ENCODE peak calls at places on chromosomes 2 and 18, in seven cellular contexts. One of them, this sample, is unnamed.

GRCh38 chr2:239146011-239146641 is 254.7 kb downstream of the HDAC4 start:
- DNase-seq in hypothalamus: no peak
- DNase-seq in effector memory CD8-positive, alpha-beta T cell: no peak
- DNase-seq in psoas muscle: peak; percentile 42
- DNase-seq in non-pigmented ciliary epithelial cell: no peak
- DNase-seq in T-helper 1 cell: no peak
- DNase-seq in PC-9: no peak
- DNase-seq in this sample: no peak

GRCh38 chr2:38261569-38262513 is 115.2 kb downstream of the ATL2 start:
- DNase-seq in hypothalamus: no peak
- DNase-seq in effector memory CD8-positive, alpha-beta T cell: no peak
- DNase-seq in psoas muscle: no peak
- DNase-seq in non-pigmented ciliary epithelial cell: no peak
- DNase-seq in T-helper 1 cell: no peak
- DNase-seq in PC-9: no peak
- DNase-seq in this sample: no peak

GRCh38 chr2:196750977-196751631 is 48.4 kb downstream of the GTF3C3 start:
- DNase-seq in hypothalamus: peak; percentile 36
- DNase-seq in effector memory CD8-positive, alpha-beta T cell: peak; percentile 69
- DNase-seq in psoas muscle: peak; percentile 50
- DNase-seq in non-pigmented ciliary epithelial cell: peak; percentile 49
- DNase-seq in T-helper 1 cell: peak; percentile 32
- DNase-seq in PC-9: no peak
- DNase-seq in this sample: peak; percentile 70

GRCh38 chr18:72360628-72361027 is 183.5 kb downstream of the CBLN2 start:
- DNase-seq in hypothalamus: no peak
- DNase-seq in effector memory CD8-positive, alpha-beta T cell: no peak
- DNase-seq in psoas muscle: no peak
- DNase-seq in non-pigmented ciliary epithelial cell: no peak
- DNase-seq in T-helper 1 cell: no peak
- DNase-seq in PC-9: no peak
- DNase-seq in this sample: no peak

GRCh38 chr2:205686231-205687017 is 4.1 kb downstream of the NRP2 start:
- DNase-seq in hypothalamus: no peak
- DNase-seq in effector memory CD8-positive, alpha-beta T cell: no peak
- DNase-seq in psoas muscle: no peak
- DNase-seq in non-pigmented ciliary epithelial cell: no peak
- DNase-seq in T-helper 1 cell: no peak
- DNase-seq in PC-9: no peak
- DNase-seq in this sample: no peak

GRCh38 chr2:39243469-39244123 is at the start of gene CDKL4:
- DNase-seq in hypothalamus: no peak
- DNase-seq in effector memory CD8-positive, alpha-beta T cell: peak; percentile 35
- DNase-seq in psoas muscle: no peak
- DNase-seq in non-pigmented ciliary epithelial cell: no peak
- DNase-seq in T-helper 1 cell: no peak
- DNase-seq in PC-9: no peak
- DNase-seq in this sample: no peak

GRCh38 chr2:172834881-172835280 is 99.2 kb downstream of the RAPGEF4 start:
- DNase-seq in hypothalamus: no peak
- DNase-seq in effector memory CD8-positive, alpha-beta T cell: no peak
- DNase-seq in psoas muscle: no peak
- DNase-seq in non-pigmented ciliary epithelial cell: no peak
- DNase-seq in T-helper 1 cell: no peak
- DNase-seq in PC-9: no peak
- DNase-seq in this sample: no peak

GRCh38 chr2:67833632-67834031 is 229.2 kb downstream of the C1D start:
- DNase-seq in hypothalamus: no peak
- DNase-seq in effector memory CD8-positive, alpha-beta T cell: no peak
- DNase-seq in psoas muscle: no peak
- DNase-seq in non-pigmented ciliary epithelial cell: no peak
- DNase-seq in T-helper 1 cell: no peak
- DNase-seq in PC-9: no peak
- DNase-seq in this sample: no peak

GRCh38 chr2:204453730-204454167 is 91.5 kb upstream of the PARD3B start:
- DNase-seq in hypothalamus: no peak
- DNase-seq in effector memory CD8-positive, alpha-beta T cell: no peak
- DNase-seq in psoas muscle: no peak
- DNase-seq in non-pigmented ciliary epithelial cell: no peak
- DNase-seq in T-helper 1 cell: no peak
- DNase-seq in PC-9: no peak
- DNase-seq in this sample: no peak

GRCh38 chr2:71499691-71500090 is 46.3 kb downstream of the DYSF start:
- DNase-seq in hypothalamus: no peak
- DNase-seq in effector memory CD8-positive, alpha-beta T cell: no peak
- DNase-seq in psoas muscle: no peak
- DNase-seq in non-pigmented ciliary epithelial cell: no peak
- DNase-seq in T-helper 1 cell: no peak
- DNase-seq in PC-9: no peak
- DNase-seq in this sample: no peak

GRCh38 chr18:7921938-7922587 is 354.9 kb downstream of the PTPRM start:
- DNase-seq in hypothalamus: no peak
- DNase-seq in effector memory CD8-positive, alpha-beta T cell: no peak
- DNase-seq in psoas muscle: no peak
- DNase-seq in non-pigmented ciliary epithelial cell: no peak
- DNase-seq in T-helper 1 cell: no peak
- DNase-seq in PC-9: peak; percentile 88
- DNase-seq in this sample: no peak

GRCh38 chr18:80183273-80184050 is 63.9 kb downstream of the PARD6G start:
- DNase-seq in hypothalamus: no peak
- DNase-seq in effector memory CD8-positive, alpha-beta T cell: no peak
- DNase-seq in psoas muscle: no peak
- DNase-seq in non-pigmented ciliary epithelial cell: no peak
- DNase-seq in T-helper 1 cell: no peak
- DNase-seq in PC-9: no peak
- DNase-seq in this sample: no peak

GRCh38 chr2:21042958-21043743 is 722 bp downstream of the APOB start:
- DNase-seq in hypothalamus: peak; percentile 3
- DNase-seq in effector memory CD8-positive, alpha-beta T cell: peak; percentile 31
- DNase-seq in psoas muscle: peak; percentile 78
- DNase-seq in non-pigmented ciliary epithelial cell: no peak
- DNase-seq in T-helper 1 cell: peak; percentile 39
- DNase-seq in PC-9: no peak
- DNase-seq in this sample: no peak

GRCh38 chr2:197357986-197358385 is 47.4 kb upstream of the ANKRD44 start:
- DNase-seq in hypothalamus: no peak
- DNase-seq in effector memory CD8-positive, alpha-beta T cell: no peak
- DNase-seq in psoas muscle: no peak
- DNase-seq in non-pigmented ciliary epithelial cell: no peak
- DNase-seq in T-helper 1 cell: no peak
- DNase-seq in PC-9: no peak
- DNase-seq in this sample: no peak

GRCh38 chr2:230640540-230641011 is 72.1 kb upstream of the CAB39 start:
- DNase-seq in hypothalamus: no peak
- DNase-seq in effector memory CD8-positive, alpha-beta T cell: no peak
- DNase-seq in psoas muscle: no peak
- DNase-seq in non-pigmented ciliary epithelial cell: no peak
- DNase-seq in T-helper 1 cell: no peak
- DNase-seq in PC-9: no peak
- DNase-seq in this sample: no peak

GRCh38 chr2:60936757-60937156 is 55.4 kb downstream of the REL start:
- DNase-seq in hypothalamus: no peak
- DNase-seq in effector memory CD8-positive, alpha-beta T cell: no peak
- DNase-seq in psoas muscle: no peak
- DNase-seq in non-pigmented ciliary epithelial cell: no peak
- DNase-seq in T-helper 1 cell: no peak
- DNase-seq in PC-9: no peak
- DNase-seq in this sample: no peak

This sample was measured in right atrium auricular region.